ENCODE peak calls at places on chromosomes 16 and 17, in nine cellular contexts. One of them, this sample, is unnamed.

GRCh38 chr16:24836836-24837235 is 8.9 kb upstream of the SLC5A11 start:
- DNase-seq in activated T-cell treated with anti-CD3 and anti-CD28 coated beads for 1 hour: no peak
- DNase-seq in skeletal muscle cell: no peak
- DNase-seq in NCI-H1417 treated with DMSO at 0.1 percent for 48 hours: no peak
- DNase-seq in neural progenitor cell: no peak
- DNase-seq in T-helper 1 cell: no peak
- DNase-seq in stimulated activated CD8-positive, alpha-beta memory T cell treated with anti-CD3 and anti-CD28 coated beads, Interleukin-7, amount 100 ng/mL, for 1 hour: no peak
- DNase-seq in caudate nucleus: no peak
- DNase-seq in bronchial epithelial cell: no peak
- DNase-seq in this sample: no peak

GRCh38 chr17:38601539-38602351 is 4.0 kb downstream of the SRCIN1 start:
- DNase-seq in activated T-cell treated with anti-CD3 and anti-CD28 coated beads for 1 hour: no peak
- DNase-seq in skeletal muscle cell: no peak
- DNase-seq in NCI-H1417 treated with DMSO at 0.1 percent for 48 hours: peak
- DNase-seq in neural progenitor cell: peak
- DNase-seq in T-helper 1 cell: no peak
- DNase-seq in stimulated activated CD8-positive, alpha-beta memory T cell treated with anti-CD3 and anti-CD28 coated beads, Interleukin-7, amount 100 ng/mL, for 1 hour: no peak
- DNase-seq in caudate nucleus: no peak
- DNase-seq in bronchial epithelial cell: no peak
- DNase-seq in this sample: peak

GRCh38 chr16:29809850-29810698 is 1.9 kb upstream of the PRRT2 start:
- DNase-seq in activated T-cell treated with anti-CD3 and anti-CD28 coated beads for 1 hour: no peak
- DNase-seq in skeletal muscle cell: no peak
- DNase-seq in NCI-H1417 treated with DMSO at 0.1 percent for 48 hours: no peak
- DNase-seq in neural progenitor cell: peak
- DNase-seq in T-helper 1 cell: peak
- DNase-seq in stimulated activated CD8-positive, alpha-beta memory T cell treated with anti-CD3 and anti-CD28 coated beads, Interleukin-7, amount 100 ng/mL, for 1 hour: no peak
- DNase-seq in caudate nucleus: peak
- DNase-seq in bronchial epithelial cell: no peak
- DNase-seq in this sample: peak

GRCh38 chr16:65489531-65490023 is 367.7 kb upstream of the CDH11 start:
- DNase-seq in activated T-cell treated with anti-CD3 and anti-CD28 coated beads for 1 hour: no peak
- DNase-seq in skeletal muscle cell: no peak
- DNase-seq in NCI-H1417 treated with DMSO at 0.1 percent for 48 hours: no peak
- DNase-seq in neural progenitor cell: no peak
- DNase-seq in T-helper 1 cell: no peak
- DNase-seq in stimulated activated CD8-positive, alpha-beta memory T cell treated with anti-CD3 and anti-CD28 coated beads, Interleukin-7, amount 100 ng/mL, for 1 hour: no peak
- DNase-seq in caudate nucleus: no peak
- DNase-seq in bronchial epithelial cell: peak
- DNase-seq in this sample: no peak

GRCh38 chr17:4559139-4559791 is 1.1 kb downstream of the GGT6 start:
- DNase-seq in activated T-cell treated with anti-CD3 and anti-CD28 coated beads for 1 hour: no peak
- DNase-seq in skeletal muscle cell: no peak
- DNase-seq in NCI-H1417 treated with DMSO at 0.1 percent for 48 hours: no peak
- DNase-seq in neural progenitor cell: no peak
- DNase-seq in T-helper 1 cell: no peak
- DNase-seq in stimulated activated CD8-positive, alpha-beta memory T cell treated with anti-CD3 and anti-CD28 coated beads, Interleukin-7, amount 100 ng/mL, for 1 hour: no peak
- DNase-seq in caudate nucleus: no peak
- DNase-seq in bronchial epithelial cell: no peak
- DNase-seq in this sample: no peak

GRCh38 chr17:14775761-14776492 is 475.0 kb downstream of the HS3ST3B1 start:
- DNase-seq in activated T-cell treated with anti-CD3 and anti-CD28 coated beads for 1 hour: no peak
- DNase-seq in skeletal muscle cell: no peak
- DNase-seq in NCI-H1417 treated with DMSO at 0.1 percent for 48 hours: no peak
- DNase-seq in neural progenitor cell: no peak
- DNase-seq in T-helper 1 cell: no peak
- DNase-seq in stimulated activated CD8-positive, alpha-beta memory T cell treated with anti-CD3 and anti-CD28 coated beads, Interleukin-7, amount 100 ng/mL, for 1 hour: no peak
- DNase-seq in caudate nucleus: no peak
- DNase-seq in bronchial epithelial cell: peak
- DNase-seq in this sample: peak

GRCh38 chr17:62892870-62893338 is 73.1 kb upstream of the TANC2 start:
- DNase-seq in activated T-cell treated with anti-CD3 and anti-CD28 coated beads for 1 hour: peak
- DNase-seq in skeletal muscle cell: peak
- DNase-seq in NCI-H1417 treated with DMSO at 0.1 percent for 48 hours: no peak
- DNase-seq in neural progenitor cell: no peak
- DNase-seq in T-helper 1 cell: no peak
- DNase-seq in stimulated activated CD8-positive, alpha-beta memory T cell treated with anti-CD3 and anti-CD28 coated beads, Interleukin-7, amount 100 ng/mL, for 1 hour: no peak
- DNase-seq in caudate nucleus: no peak
- DNase-seq in bronchial epithelial cell: peak
- DNase-seq in this sample: peak

GRCh38 chr16:63890072-63890471 is 1231.8 kb downstream of the CDH11 start:
- DNase-seq in activated T-cell treated with anti-CD3 and anti-CD28 coated beads for 1 hour: no peak
- DNase-seq in skeletal muscle cell: no peak
- DNase-seq in NCI-H1417 treated with DMSO at 0.1 percent for 48 hours: no peak
- DNase-seq in neural progenitor cell: no peak
- DNase-seq in T-helper 1 cell: no peak
- DNase-seq in stimulated activated CD8-positive, alpha-beta memory T cell treated with anti-CD3 and anti-CD28 coated beads, Interleukin-7, amount 100 ng/mL, for 1 hour: no peak
- DNase-seq in caudate nucleus: peak
- DNase-seq in bronchial epithelial cell: peak
- DNase-seq in this sample: peak

GRCh38 chr16:88810868-88811599 is 694 bp downstream of the APRT start:
- DNase-seq in activated T-cell treated with anti-CD3 and anti-CD28 coated beads for 1 hour: peak
- DNase-seq in skeletal muscle cell: peak
- DNase-seq in NCI-H1417 treated with DMSO at 0.1 percent for 48 hours: no peak
- DNase-seq in neural progenitor cell: peak
- DNase-seq in T-helper 1 cell: peak
- DNase-seq in stimulated activated CD8-positive, alpha-beta memory T cell treated with anti-CD3 and anti-CD28 coated beads, Interleukin-7, amount 100 ng/mL, for 1 hour: peak
- DNase-seq in caudate nucleus: peak
- DNase-seq in bronchial epithelial cell: peak
- DNase-seq in this sample: peak

GRCh38 chr16:11361751-11362742 is 16.8 kb downstream of the RMI2 start:
- DNase-seq in activated T-cell treated with anti-CD3 and anti-CD28 coated beads for 1 hour: no peak
- DNase-seq in skeletal muscle cell: no peak
- DNase-seq in NCI-H1417 treated with DMSO at 0.1 percent for 48 hours: no peak
- DNase-seq in neural progenitor cell: no peak
- DNase-seq in T-helper 1 cell: no peak
- DNase-seq in stimulated activated CD8-positive, alpha-beta memory T cell treated with anti-CD3 and anti-CD28 coated beads, Interleukin-7, amount 100 ng/mL, for 1 hour: no peak
- DNase-seq in caudate nucleus: no peak
- DNase-seq in bronchial epithelial cell: no peak
- DNase-seq in this sample: no peak

GRCh38 chr17:60640503-60640902 is 37.1 kb upstream of the BCAS3 start:
- DNase-seq in activated T-cell treated with anti-CD3 and anti-CD28 coated beads for 1 hour: no peak
- DNase-seq in skeletal muscle cell: no peak
- DNase-seq in NCI-H1417 treated with DMSO at 0.1 percent for 48 hours: no peak
- DNase-seq in neural progenitor cell: peak
- DNase-seq in T-helper 1 cell: no peak
- DNase-seq in stimulated activated CD8-positive, alpha-beta memory T cell treated with anti-CD3 and anti-CD28 coated beads, Interleukin-7, amount 100 ng/mL, for 1 hour: no peak
- DNase-seq in caudate nucleus: no peak
- DNase-seq in bronchial epithelial cell: peak
- DNase-seq in this sample: peak

GRCh38 chr17:31596382-31597323 is 205.2 kb downstream of the RAB11FIP4 start:
- DNase-seq in activated T-cell treated with anti-CD3 and anti-CD28 coated beads for 1 hour: no peak
- DNase-seq in skeletal muscle cell: peak
- DNase-seq in NCI-H1417 treated with DMSO at 0.1 percent for 48 hours: no peak
- DNase-seq in neural progenitor cell: peak
- DNase-seq in T-helper 1 cell: no peak
- DNase-seq in stimulated activated CD8-positive, alpha-beta memory T cell treated with anti-CD3 and anti-CD28 coated beads, Interleukin-7, amount 100 ng/mL, for 1 hour: no peak
- DNase-seq in caudate nucleus: peak
- DNase-seq in bronchial epithelial cell: peak
- DNase-seq in this sample: peak

GRCh38 chr17:66636111-66636510 is 198.8 kb upstream of the CACNG5 start:
- DNase-seq in activated T-cell treated with anti-CD3 and anti-CD28 coated beads for 1 hour: no peak
- DNase-seq in skeletal muscle cell: peak
- DNase-seq in NCI-H1417 treated with DMSO at 0.1 percent for 48 hours: no peak
- DNase-seq in neural progenitor cell: no peak
- DNase-seq in T-helper 1 cell: no peak
- DNase-seq in stimulated activated CD8-positive, alpha-beta memory T cell treated with anti-CD3 and anti-CD28 coated beads, Interleukin-7, amount 100 ng/mL, for 1 hour: no peak
- DNase-seq in caudate nucleus: peak
- DNase-seq in bronchial epithelial cell: peak
- DNase-seq in this sample: peak

GRCh38 chr17:74780443-74781238 is 4.5 kb upstream of the NAT9 start:
- DNase-seq in activated T-cell treated with anti-CD3 and anti-CD28 coated beads for 1 hour: no peak
- DNase-seq in skeletal muscle cell: no peak
- DNase-seq in NCI-H1417 treated with DMSO at 0.1 percent for 48 hours: no peak
- DNase-seq in neural progenitor cell: peak
- DNase-seq in T-helper 1 cell: no peak
- DNase-seq in stimulated activated CD8-positive, alpha-beta memory T cell treated with anti-CD3 and anti-CD28 coated beads, Interleukin-7, amount 100 ng/mL, for 1 hour: no peak
- DNase-seq in caudate nucleus: peak
- DNase-seq in bronchial epithelial cell: no peak
- DNase-seq in this sample: no peak

GRCh38 chr16:88084881-88085280 is 133.6 kb downstream of the BANP start:
- DNase-seq in activated T-cell treated with anti-CD3 and anti-CD28 coated beads for 1 hour: no peak
- DNase-seq in skeletal muscle cell: no peak
- DNase-seq in NCI-H1417 treated with DMSO at 0.1 percent for 48 hours: no peak
- DNase-seq in neural progenitor cell: no peak
- DNase-seq in T-helper 1 cell: no peak
- DNase-seq in stimulated activated CD8-positive, alpha-beta memory T cell treated with anti-CD3 and anti-CD28 coated beads, Interleukin-7, amount 100 ng/mL, for 1 hour: no peak
- DNase-seq in caudate nucleus: no peak
- DNase-seq in bronchial epithelial cell: no peak
- DNase-seq in this sample: peak

GRCh38 chr16:50742521-50743150 is 750 bp downstream of the CYLD start:
- DNase-seq in activated T-cell treated with anti-CD3 and anti-CD28 coated beads for 1 hour: peak
- DNase-seq in skeletal muscle cell: no peak
- DNase-seq in NCI-H1417 treated with DMSO at 0.1 percent for 48 hours: no peak
- DNase-seq in neural progenitor cell: peak
- DNase-seq in T-helper 1 cell: peak
- DNase-seq in stimulated activated CD8-positive, alpha-beta memory T cell treated with anti-CD3 and anti-CD28 coated beads, Interleukin-7, amount 100 ng/mL, for 1 hour: no peak
- DNase-seq in caudate nucleus: no peak
- DNase-seq in bronchial epithelial cell: peak
- DNase-seq in this sample: peak

GRCh38 chr17:18035704-18036103 is 3.3 kb downstream of the ATPAF2 start:
- DNase-seq in activated T-cell treated with anti-CD3 and anti-CD28 coated beads for 1 hour: no peak
- DNase-seq in skeletal muscle cell: no peak
- DNase-seq in NCI-H1417 treated with DMSO at 0.1 percent for 48 hours: no peak
- DNase-seq in neural progenitor cell: no peak
- DNase-seq in T-helper 1 cell: no peak
- DNase-seq in stimulated activated CD8-positive, alpha-beta memory T cell treated with anti-CD3 and anti-CD28 coated beads, Interleukin-7, amount 100 ng/mL, for 1 hour: no peak
- DNase-seq in caudate nucleus: no peak
- DNase-seq in bronchial epithelial cell: no peak
- DNase-seq in this sample: no peak

GRCh38 chr16:27174798-27175197 is 28.5 kb upstream of the KDM8 start:
- DNase-seq in activated T-cell treated with anti-CD3 and anti-CD28 coated beads for 1 hour: no peak
- DNase-seq in skeletal muscle cell: no peak
- DNase-seq in NCI-H1417 treated with DMSO at 0.1 percent for 48 hours: no peak
- DNase-seq in neural progenitor cell: no peak
- DNase-seq in T-helper 1 cell: no peak
- DNase-seq in stimulated activated CD8-positive, alpha-beta memory T cell treated with anti-CD3 and anti-CD28 coated beads, Interleukin-7, amount 100 ng/mL, for 1 hour: no peak
- DNase-seq in caudate nucleus: no peak
- DNase-seq in bronchial epithelial cell: peak
- DNase-seq in this sample: peak

GRCh38 chr16:30353438-30354129 is 1.5 kb downstream of the CD2BP2 start:
- DNase-seq in activated T-cell treated with anti-CD3 and anti-CD28 coated beads for 1 hour: no peak
- DNase-seq in skeletal muscle cell: no peak
- DNase-seq in NCI-H1417 treated with DMSO at 0.1 percent for 48 hours: no peak
- DNase-seq in neural progenitor cell: no peak
- DNase-seq in T-helper 1 cell: no peak
- DNase-seq in stimulated activated CD8-positive, alpha-beta memory T cell treated with anti-CD3 and anti-CD28 coated beads, Interleukin-7, amount 100 ng/mL, for 1 hour: no peak
- DNase-seq in caudate nucleus: no peak
- DNase-seq in bronchial epithelial cell: no peak
- DNase-seq in this sample: no peak

GRCh38 chr17:77721823-77722160 is 236.7 kb upstream of the TNRC6C start:
- DNase-seq in activated T-cell treated with anti-CD3 and anti-CD28 coated beads for 1 hour: no peak
- DNase-seq in skeletal muscle cell: no peak
- DNase-seq in NCI-H1417 treated with DMSO at 0.1 percent for 48 hours: no peak
- DNase-seq in neural progenitor cell: no peak
- DNase-seq in T-helper 1 cell: no peak
- DNase-seq in stimulated activated CD8-positive, alpha-beta memory T cell treated with anti-CD3 and anti-CD28 coated beads, Interleukin-7, amount 100 ng/mL, for 1 hour: no peak
- DNase-seq in caudate nucleus: no peak
- DNase-seq in bronchial epithelial cell: no peak
- DNase-seq in this sample: no peak

This sample was measured in fibroblast of the aortic adventitia.